ENCODE peak calls at places on chromosome 7, in four cellular contexts. Q, W, R and Z are unnamed samples.

GRCh38 chr7:94392391-94392782 is 2.3 kb upstream of the COL1A2 start:
- DNase-seq in R (no peak), Q (no peak), W (no peak), Z (no peak)

GRCh38 chr7:85479918-85480658 is 293.2 kb upstream of the SEMA3D start:
- DNase-seq in R (no peak), W (no peak), Q (no peak), Z (no peak)

GRCh38 chr7:84081973-84082522 is 112.5 kb downstream of the SEMA3A start:
- DNase-seq in W (no peak), Q (no peak), R (no peak), Z (no peak)

GRCh38 chr7:54394877-54395276 is 147.3 kb upstream of the VSTM2A start:
- DNase-seq in Q (no peak), R (no peak), W (no peak), Z (no peak)

GRCh38 chr7:64184376-64184775 is 22.6 kb upstream of the ZNF735 start:
- DNase-seq in W (no peak), Q (no peak), R (no peak), Z (no peak)

GRCh38 chr7:27774717-27775328 is 34.9 kb downstream of the TAX1BP1 start:
- DNase-seq in W (no peak), R (no peak), Q (no peak), Z (no peak)

GRCh38 chr7:32941996-32942782 is 15.1 kb upstream of the FKBP9 start:
- DNase-seq in W (peak; percentile 85), Q (peak; percentile 77), R (peak; percentile 49), Z (peak; percentile 84)

GRCh38 chr7:26865094-26865388 is 651 bp upstream of the SKAP2 start:
- DNase-seq in Q (no peak), R (no peak), W (no peak), Z (peak; percentile 65)

GRCh38 chr7:67377939-67378862 is 381.6 kb downstream of the TYW1 start:
- DNase-seq in W (peak; percentile 59), Q (peak; percentile 94), R (peak; percentile 47), Z (peak; percentile 59)

GRCh38 chr7:18505870-18506460 is 10.4 kb downstream of the HDAC9 start:
- DNase-seq in Q (no peak), W (no peak), R (no peak), Z (no peak)

GRCh38 chr7:22121702-22122474 is 176.2 kb upstream of the CDCA7L start:
- DNase-seq in R (no peak), W (no peak), Q (no peak), Z (no peak)

GRCh38 chr7:111091623-111092370 is 870 bp downstream of the LRRN3 start:
- DNase-seq in R (no peak), W (no peak), Q (no peak), Z (no peak)

GRCh38 chr7:128932862-128933821 is 4.6 kb upstream of the IRF5 start:
- DNase-seq in Q (peak; percentile 59), R (no peak), W (peak; percentile 70), Z (peak; percentile 37)

DNA sequence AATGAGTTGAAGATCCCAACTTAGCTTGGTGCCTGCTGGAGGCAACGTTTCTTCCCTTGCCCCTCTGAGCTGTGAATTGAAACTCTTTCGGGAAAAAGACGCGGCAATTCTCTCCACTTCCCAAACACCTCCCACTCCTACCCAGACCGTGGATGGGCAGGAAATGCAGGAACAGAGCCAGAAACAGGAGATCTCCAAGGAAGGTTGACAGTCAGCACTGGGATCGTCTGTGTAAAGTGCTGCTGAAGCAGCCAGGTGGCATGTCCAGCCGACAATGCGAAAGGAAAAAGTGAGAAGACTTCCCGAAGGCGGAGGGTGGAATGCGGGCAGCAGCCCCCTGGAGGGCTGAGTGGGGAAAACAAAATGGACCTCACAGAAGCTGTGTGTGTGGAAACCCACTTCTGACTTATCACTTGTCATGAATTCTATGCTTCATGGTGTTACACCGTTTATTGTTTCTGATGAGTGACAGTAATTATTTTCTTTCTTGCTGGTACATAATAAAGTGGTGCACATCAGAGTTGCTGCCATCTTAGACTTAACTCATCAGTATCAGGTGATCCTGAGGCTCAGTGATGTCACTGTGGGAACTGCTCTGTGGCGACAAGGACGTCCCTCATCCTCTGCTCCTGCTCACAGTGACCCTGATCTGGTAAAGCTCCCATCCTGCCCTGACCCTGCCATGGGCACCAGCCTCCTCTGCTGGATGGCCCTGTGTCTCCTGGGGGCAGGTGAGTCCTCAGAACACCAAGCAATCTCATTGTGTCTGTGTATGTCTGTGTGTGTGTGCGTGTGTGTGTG is 220.5 kb upstream of the PRSS1 start:
- DNase-seq in W (no peak), R (no peak), Q (no peak), Z (no peak)
- TF ChIP-seq CTCF in W (no peak), R (no peak), Q (peak; percentile 57), Z (no peak)

GRCh38 chr7:123125231-123125630 is 74.5 kb downstream of the SLC13A1 start:
- DNase-seq in W (no peak), R (no peak), Q (no peak), Z (no peak)
- H3K27ac ChIP-seq in W (no peak overlapping the region), R (no peak overlapping the region), Q (no peak overlapping the region), Z (no peak overlapping the region)

GRCh38 chr7:65554-65953 is 126.8 kb upstream of the FAM20C start:
- DNase-seq in R (no peak), W (peak; percentile 18), Q (no peak), Z (no peak)
- H3K4me1 ChIP-seq in R (no peaks in the 10 kb centered on the region), W (no peaks in the 10 kb centered on the region), Q (no peaks in the 10 kb centered on the region), Z (no peaks in the 10 kb centered on the region)

GRCh38 chr7:70432567-70433001 is 699.4 kb upstream of the GALNT17 start:
- DNase-seq in R (no peak), W (no peak), Q (no peak), Z (no peak)

GRCh38 chr7:70434821-70435220 is 697.1 kb upstream of the GALNT17 start:
- DNase-seq in R (no peak), W (no peak), Q (no peak), Z (no peak)

GRCh38 chr7:70435634-70436033 is 696.3 kb upstream of the GALNT17 start:
- DNase-seq in R (no peak), Q (no peak), W (no peak), Z (no peak)

GRCh38 chr7:70436815-70437350 is 695.1 kb upstream of the GALNT17 start:
- DNase-seq in Q (no peak), W (no peak), R (no peak), Z (no peak)

DNA sequence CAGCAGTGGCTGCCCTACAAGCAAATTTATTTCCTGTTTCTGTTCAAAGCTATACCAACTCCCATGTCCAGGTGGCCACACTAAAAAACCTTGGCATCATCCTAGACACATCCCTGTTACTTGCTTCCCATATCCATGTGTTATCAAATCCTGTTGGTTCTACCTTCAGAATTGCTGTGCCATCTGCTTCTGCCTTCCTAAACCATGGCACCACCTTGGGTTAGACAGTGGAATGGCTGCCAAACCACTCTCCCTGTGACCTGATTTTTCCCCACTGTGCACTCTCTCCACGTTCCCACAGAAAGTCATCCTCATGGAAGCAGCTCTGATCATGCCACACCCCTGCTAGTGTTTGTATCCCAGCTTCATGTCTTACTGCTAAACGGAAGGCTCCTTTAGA is 697.6 kb upstream of the GALNT17 start:
- DNase-seq in R (no peak), W (no peak), Q (no peak), Z (no peak)
- TF ChIP-seq CTCF in R (no peak), W (no peak), Q (peak; percentile 43), Z (peak; percentile 13)

GRCh38 chr7:10721289-10721688 is 252.4 kb upstream of the PHF14 start:
- DNase-seq in W (no peak), R (no peak), Q (no peak), Z (no peak)

GRCh38 chr7:10720042-10720441 is 253.6 kb upstream of the PHF14 start:
- DNase-seq in R (no peak), Q (no peak), W (no peak), Z (no peak)

GRCh38 chr7:10724449-10724848 is 249.2 kb upstream of the PHF14 start:
- DNase-seq in R (no peak), Q (no peak), W (no peak), Z (no peak)

GRCh38 chr7:10723832-10724231 is 249.8 kb upstream of the PHF14 start:
- DNase-seq in R (no peak), Q (no peak), W (no peak), Z (no peak)

GRCh38 chr7:10718768-10719167 is 254.9 kb upstream of the PHF14 start:
- DNase-seq in W (no peak), Q (no peak), R (no peak), Z (no peak)
- H3K27ac ChIP-seq in W (no peak overlapping the region), Q (no peak overlapping the region), R (no peak overlapping the region), Z (no peak overlapping the region)